ENCODE peak calls at places on chromosome 2, in six cellular contexts. J, I, K, B, G and L are unnamed samples.

GRCh38 chr2:142462291-142462690 is 331.5 kb upstream of the LRP1B start:
- DNase-seq in I (no peak), K (no peak), G (no peak), J (no peak), B (no peak), L (no peak)

GRCh38 chr2:69026026-69026425 is 13.0 kb downstream of the ANTXR1 start:
- DNase-seq in J (peak; percentile 61), B (no peak), G (no peak), K (peak; percentile 68), I (peak; percentile 72), L (no peak)

GRCh38 chr2:27716301-27717069 is 52.8 kb downstream of the SLC4A1AP start:
- DNase-seq in K (no peak), J (no peak), G (no peak), I (no peak), B (no peak), L (no peak)

GRCh38 chr2:39524061-39524460 is 87.0 kb upstream of the MAP4K3 start:
- DNase-seq in B (no peak), J (no peak), I (peak; percentile 62), K (no peak), G (no peak), L (no peak)

GRCh38 chr2:111702809-111703196 is 181.2 kb downstream of the ANAPC1 start:
- DNase-seq in J (no peak), I (no peak), K (no peak), B (no peak), G (no peak), L (no peak)

GRCh38 chr2:8633186-8633734 is 48.6 kb upstream of the ID2 start:
- DNase-seq in G (no peak), J (no peak), B (no peak), K (no peak), I (no peak), L (no peak)

GRCh38 chr2:11417946-11418585 is 47.9 kb downstream of the E2F6 start:
- DNase-seq in K (peak; percentile 62), I (peak; percentile 21), B (no peak), G (no peak), J (no peak), L (no peak)

GRCh38 chr2:234003972-234004617 is 46.4 kb upstream of the SPP2 start:
- DNase-seq in G (no peak), B (peak; percentile 77), K (no peak), J (no peak), I (peak; percentile 86), L (no peak)

GRCh38 chr2:130920417-130921030 is 83.8 kb downstream of the ARHGEF4 start:
- DNase-seq in B (peak; percentile 12), I (peak; percentile 81), K (peak; percentile 78), G (peak; percentile 54), J (peak; percentile 67), L (peak; percentile 91)

GRCh38 chr2:222439692-222440091 is 15.3 kb downstream of the SGPP2 start:
- DNase-seq in I (peak; percentile 14), B (no peak), J (no peak), K (no peak), G (no peak), L (no peak)

GRCh38 chr2:168730391-168730790 is 72.0 kb upstream of the NOSTRIN start:
- DNase-seq in G (no peak), B (no peak), K (no peak), I (no peak), J (no peak), L (no peak)

GRCh38 chr2:2229898-2230817 is 100.9 kb downstream of the MYT1L start:
- DNase-seq in B (no peak), K (no peak), I (no peak), G (no peak), J (peak; percentile 32), L (no peak)

GRCh38 chr2:10008809-10009176 is 34.6 kb upstream of the KLF11 start:
- DNase-seq in G (no peak), J (no peak), I (no peak), K (no peak), B (no peak), L (no peak)

GRCh38 chr2:238108423-238109201 is 8.5 kb downstream of the ESPNL start:
- DNase-seq in G (peak; percentile 17), I (no peak), B (no peak), J (no peak), K (no peak), L (peak; percentile 90)

GRCh38 chr2:238106339-238106697 is 6.2 kb downstream of the ESPNL start:
- DNase-seq in J (no peak), K (no peak), I (no peak), B (no peak), G (no peak), L (peak; percentile 27)

GRCh38 chr2:238105506-238106338 is 5.6 kb downstream of the ESPNL start:
- DNase-seq in K (no peak), G (no peak), I (no peak), B (no peak), J (no peak), L (no peak)

GRCh38 chr2:238107525-238108422 is 7.6 kb downstream of the ESPNL start:
- DNase-seq in G (no peak), B (no peak), K (peak; percentile 58), J (no peak), I (no peak), L (peak; percentile 23)

DNA sequence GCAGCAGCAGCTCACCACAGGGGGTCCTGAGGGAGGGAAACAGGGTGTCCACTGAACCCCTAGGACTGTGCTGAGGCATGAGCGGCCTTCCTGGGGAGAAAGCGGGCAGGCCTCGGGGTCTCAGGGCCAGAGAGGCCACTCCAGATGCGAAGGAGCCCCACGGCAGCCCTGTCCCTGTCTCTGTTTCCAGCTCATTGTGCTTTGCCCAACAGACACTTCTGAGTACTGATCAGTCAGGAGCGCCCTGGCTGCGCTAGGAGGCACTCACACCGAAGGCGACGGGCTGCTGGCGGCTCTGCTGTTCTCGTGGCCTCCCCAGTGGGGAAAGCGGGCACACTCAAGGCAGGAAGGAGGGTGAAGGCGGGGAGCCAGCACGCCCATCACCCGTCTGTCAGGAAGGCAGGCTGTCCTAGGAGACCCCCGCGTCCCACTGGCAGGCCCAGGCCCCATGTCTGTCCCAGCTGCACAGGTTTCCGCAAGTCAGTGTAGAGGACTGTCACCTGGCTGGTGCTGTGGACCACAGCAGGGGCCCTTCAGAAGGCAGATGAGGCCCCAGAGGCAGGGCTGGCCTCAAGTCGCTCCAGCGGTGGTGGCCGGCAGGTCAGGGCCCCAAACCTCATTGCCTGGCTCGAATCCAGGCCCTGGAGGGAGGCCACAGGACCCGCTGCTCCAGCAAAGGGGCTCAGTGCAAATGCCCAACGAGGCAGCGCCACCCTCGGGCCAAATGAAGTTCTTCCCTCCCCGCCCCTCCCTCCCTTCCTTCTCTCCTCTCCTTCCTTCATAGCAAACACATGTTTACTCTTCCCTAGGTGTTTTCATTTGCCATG is 6.8 kb downstream of the ESPNL start:
- DNase-seq in B (no peak), J (no peak), I (no peak), K (no peak), G (no peak), L (peak; percentile 45)
- TF ChIP-seq CTCF in B (no peak), J (no peak), I (no peak), K (peak; percentile 44), G (no peak), L (no peak)

GRCh38 chr2:174648896-174649295 is 51.3 kb upstream of the WIPF1 start:
- DNase-seq in I (no peak), K (no peak), J (no peak), B (no peak), G (no peak), L (no peak)

GRCh38 chr2:174641168-174641567 is 43.6 kb upstream of the WIPF1 start:
- DNase-seq in J (no peak), B (no peak), K (no peak), G (no peak), I (no peak), L (no peak)

GRCh38 chr2:174643356-174643755 is 45.8 kb upstream of the WIPF1 start:
- DNase-seq in G (no peak), K (no peak), B (no peak), I (no peak), J (no peak), L (no peak)

GRCh38 chr2:174644406-174644805 is 46.8 kb upstream of the WIPF1 start:
- DNase-seq in I (no peak), B (no peak), J (no peak), K (no peak), G (no peak), L (no peak)

DNA sequence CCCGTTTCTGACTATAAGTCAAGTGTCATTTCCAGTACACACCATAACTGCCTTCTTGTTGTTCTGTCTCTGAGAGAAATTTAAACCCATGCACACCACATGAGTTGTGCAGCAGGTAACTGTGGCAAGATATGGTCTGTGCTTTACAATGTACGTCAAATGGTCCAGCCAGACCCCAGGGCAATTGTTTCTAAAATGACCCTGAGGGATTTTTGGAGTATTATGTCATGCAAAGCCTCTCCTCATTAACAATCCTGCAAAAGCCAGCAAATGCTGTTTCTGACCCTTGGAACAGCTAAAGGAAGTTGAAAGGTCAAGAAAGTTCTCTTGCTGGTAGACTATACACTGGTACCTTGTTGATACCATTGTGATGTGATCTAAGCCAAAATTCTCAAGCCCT is 47.7 kb upstream of the WIPF1 start:
- DNase-seq in B (no peak), K (no peak), I (no peak), J (no peak), G (no peak), L (no peak)
- TF ChIP-seq CTCF in B (no peak), K (no peak), I (no peak), J (no peak), G (no peak), L (no peak)

DNA sequence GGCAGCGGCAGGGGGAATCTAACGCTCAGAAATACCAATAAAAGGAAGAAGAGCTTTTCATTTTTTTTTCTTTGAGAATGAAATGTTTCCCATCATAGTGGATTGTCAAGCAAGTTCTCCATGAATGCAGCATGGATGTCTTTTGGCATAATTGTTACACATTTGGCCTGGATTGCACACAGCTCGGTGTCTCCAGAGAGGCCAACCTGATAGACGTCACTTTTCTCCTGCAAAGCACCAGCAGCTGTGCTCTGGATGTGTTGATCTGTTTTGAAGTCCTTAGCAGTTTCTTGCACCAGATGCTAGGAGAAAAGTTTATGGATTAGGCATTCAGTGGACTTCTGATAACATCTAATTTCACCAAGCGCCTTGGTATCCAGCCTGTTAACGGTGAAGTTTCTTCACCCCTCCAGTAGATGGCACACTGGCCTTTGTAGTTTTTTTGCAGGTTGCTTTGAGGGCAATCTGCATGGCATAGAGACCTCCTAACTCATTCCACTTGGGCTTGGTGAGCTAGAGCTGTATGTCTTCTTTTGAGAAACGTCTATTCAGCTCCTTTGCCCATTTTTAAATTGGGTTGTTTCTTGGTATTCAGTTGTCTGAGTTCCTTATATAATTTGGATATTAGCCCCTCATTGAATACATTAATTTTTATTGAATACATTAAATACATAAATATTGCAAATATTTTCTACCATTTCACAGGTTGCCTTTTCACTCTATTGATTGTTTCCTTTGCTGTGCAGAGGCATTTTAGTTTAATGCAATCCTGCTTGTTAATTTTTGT is 59.7 kb downstream of the PTH2R start:
- DNase-seq in B (peak; percentile 10), I (peak; percentile 31), J (peak; percentile 48), K (peak; percentile 39), G (no peak), L (peak; percentile 41)
- TF ChIP-seq CTCF in B (peak; percentile 73), I (peak; percentile 53), J (peak; percentile 22), K (peak; percentile 44), G (peak; percentile 62), L (peak; percentile 71)

GRCh38 chr2:158459161-158460003 is 2.6 kb downstream of the PKP4 start:
- DNase-seq in J (no peak), B (no peak), G (no peak), I (peak; percentile 11), K (no peak), L (no peak)

GRCh38 chr2:158457092-158457825 is 507 bp downstream of the PKP4 start:
- DNase-seq in K (peak; percentile 72), B (no peak), J (peak; percentile 60), G (peak; percentile 39), I (peak; percentile 65), L (peak; percentile 76)

GRCh38 chr2:158456309-158457066 is at the start of the genes CCDC148 and PKP4:
- DNase-seq in J (peak; percentile 92), G (peak; percentile 82), B (peak; percentile 75), K (peak; percentile 90), I (peak; percentile 89), L (peak; percentile 93)

GRCh38 chr2:158457826-158458616 is 1.3 kb downstream of the PKP4 start:
- DNase-seq in I (peak; percentile 56), J (peak; percentile 91), B (peak; percentile 34), G (peak; percentile 48), K (peak; percentile 85), L (peak; percentile 75)

GRCh38 chr2:158458617-158458920 is 1.8 kb downstream of the PKP4 start:
- DNase-seq in J (no peak), I (peak; percentile 9), K (no peak), B (no peak), G (no peak), L (no peak)
- TF ChIP-seq CTCF in J (no peak), I (no peak), K (no peak), B (no peak), G (no peak), L (no peak)